ENCODE peak calls at places on chromosomes 12 and 14, in nine cellular contexts. F is hepatocyte, D is Right ventricle myocardium superior, R is right cardiac atrium, P is H7, L is esophagus muscularis mucosa, U is iPS DF 6.9, S is AG04450, Q is AG08395. Y is an unnamed sample.
A peak's percentile ranks its signal among the peaks of the same experiment; 100 is the strongest.

GRCh38 chr14:65238456-65238855 is 136.1 kb upstream of the MAX start:
- DNase-seq in F (peak; percentile 36), D (no peak), R (no peak), P (no peak), L (no peak), U (no peak), S (peak; percentile 66), Q (no peak), Y (peak; percentile 94)

GRCh38 chr12:8648598-8649205 is 13.9 kb downstream of the MFAP5 start:
- DNase-seq in F (no peak), D (no peak), R (no peak), P (no peak), L (no peak), U (no peak), S (no peak), Q (no peak), Y (no peak)

GRCh38 chr12:2233034-2233433 is 180.2 kb downstream of the CACNA1C start:
- DNase-seq in F (no peak), D (no peak), R (no peak), P (no peak), L (no peak), U (no peak), S (no peak), Q (peak; percentile 27), Y (peak; percentile 45)

GRCh38 chr14:101601603-101602465 is 40.5 kb downstream of the DIO3 start:
- DNase-seq in F (no peak), D (no peak), R (peak; percentile 47), P (peak; percentile 48), L (peak; percentile 77), U (no peak), S (no peak), Q (no peak), Y (peak; percentile 1)

GRCh38 chr12:1466481-1467260 is 127.7 kb downstream of the FBXL14 start:
- DNase-seq in F (no peak), D (no peak), R (no peak), P (no peak), L (no peak), U (no peak), S (no peak), Q (no peak), Y (no peak)

GRCh38 chr14:68982581-68982980 is 3.5 kb upstream of the ACTN1 start:
- DNase-seq in F (no peak), D (no peak), R (peak; percentile 61), P (no peak), L (no peak), U (no peak), S (no peak), Q (no peak), Y (no peak)

GRCh38 chr14:20610002-20610765 is 19.0 kb upstream of the RNASE12 start:
- DNase-seq in F (peak; percentile 83), D (peak; percentile 85), R (peak; percentile 92), P (peak; percentile 70), L (no peak), U (no peak), S (peak; percentile 48), Q (peak; percentile 49), Y (peak; percentile 90)

GRCh38 chr12:27523305-27523641 is 733 bp upstream of the PPFIBP1 start:
- DNase-seq in F (no peak), D (no peak), R (no peak), P (no peak), L (no peak), U (no peak), S (no peak), Q (no peak), Y (no peak)

GRCh38 chr12:93290391-93290790 is 87.3 kb upstream of the NUDT4 start:
- DNase-seq in F (no peak), D (no peak), R (no peak), P (no peak), L (no peak), U (no peak), S (no peak), Q (no peak), Y (no peak)

GRCh38 chr12:91210577-91210976 is 28.0 kb upstream of the DCN start:
- DNase-seq in F (no peak), D (no peak), R (no peak), P (no peak), L (no peak), U (no peak), S (no peak), Q (no peak), Y (no peak)

GRCh38 chr12:62799766-62800406 is 135.1 kb downstream of the PPM1H start:
- DNase-seq in F (no peak), D (no peak), R (no peak), P (no peak), L (no peak), U (no peak), S (no peak), Q (no peak), Y (no peak)

GRCh38 chr14:66495214-66496098 is 9.3 kb downstream of the CCDC196 start:
- DNase-seq in F (peak; percentile 70), D (no peak), R (no peak), P (peak; percentile 16), L (no peak), U (no peak), S (peak; percentile 27), Q (peak; percentile 68), Y (peak; percentile 70)

GRCh38 chr12:120858306-120859088 is 45.7 kb downstream of the SPPL3 start:
- DNase-seq in F (no peak), D (no peak), R (no peak), P (no peak), L (no peak), U (no peak), S (no peak), Q (no peak), Y (no peak)

GRCh38 chr14:77707355-77707723 is 484 bp downstream of the ALKBH1 start:
- DNase-seq in F (peak; percentile 60), D (no peak), R (no peak), P (peak; percentile 65), L (no peak), U (no peak), S (peak; percentile 15), Q (peak; percentile 59), Y (peak; percentile 16)

GRCh38 chr12:43653917-43654316 is 101.9 kb upstream of the ADAMTS20 start:
- DNase-seq in F (peak; percentile 18), D (no peak), R (no peak), P (no peak), L (peak; percentile 21), U (no peak), S (no peak), Q (no peak), Y (no peak)

GRCh38 chr12:122059203-122059960 is 19.2 kb upstream of the MLXIP start:
- DNase-seq in F (no peak), D (no peak), R (no peak), P (peak; percentile 27), L (no peak), U (no peak), S (no peak), Q (no peak), Y (no peak)

GRCh38 chr14:76964695-76965094 is 63.8 kb downstream of the IRF2BPL start:
- DNase-seq in F (no peak), D (no peak), R (no peak), P (peak; percentile 44), L (no peak), U (no peak), S (no peak), Q (no peak), Y (no peak)

Y was measured in Daoy.